ENCODE peak calls at places on chromosomes 1 and 21, in four cellular contexts. One of them, this sample, is unnamed.
A peak's percentile ranks its signal among the peaks of the same experiment; 100 is the strongest.

GRCh38 chr1:171257207-171258052 is 9.1 kb downstream of the FMO1 start:
- DNase-seq in fibroblast of lung: peak; percentile 22
- DNase-seq in esophagus muscularis mucosa: no peak
- DNase-seq in K562: no peak
- DNase-seq in this sample: no peak

GRCh38 chr1:150555198-150555970 is 6.2 kb downstream of the ADAMTSL4 start:
- DNase-seq in esophagus muscularis mucosa: no peak
- DNase-seq in fibroblast of lung: no peak
- DNase-seq in K562: no peak
- DNase-seq in this sample: no peak

GRCh38 chr1:170661646-170662411 is 2.1 kb upstream of the PRRX1 start:
- DNase-seq in K562: no peak
- DNase-seq in fibroblast of lung: peak; percentile 68
- DNase-seq in esophagus muscularis mucosa: no peak
- DNase-seq in this sample: no peak

GRCh38 chr1:177741476-177741875 is 228.4 kb downstream of the SEC16B start:
- DNase-seq in esophagus muscularis mucosa: no peak
- DNase-seq in fibroblast of lung: no peak
- DNase-seq in K562: no peak
- DNase-seq in this sample: no peak

GRCh38 chr1:83102630-83103071 is 896.3 kb downstream of the TTLL7 start:
- DNase-seq in K562: no peak
- DNase-seq in esophagus muscularis mucosa: no peak
- DNase-seq in fibroblast of lung: peak; percentile 91
- DNase-seq in this sample: no peak

GRCh38 chr21:39180429-39181019 is 2.7 kb downstream of the PSMG1 start:
- DNase-seq in esophagus muscularis mucosa: no peak
- DNase-seq in fibroblast of lung: no peak
- DNase-seq in K562: no peak
- DNase-seq in this sample: no peak

GRCh38 chr1:89724369-89725015 is 91.6 kb downstream of the LRRC8C start:
- DNase-seq in K562: no peak
- DNase-seq in fibroblast of lung: no peak
- DNase-seq in esophagus muscularis mucosa: no peak
- DNase-seq in this sample: no peak

GRCh38 chr1:25658791-25659431 is 42.3 kb downstream of the MAN1C1 start:
- DNase-seq in esophagus muscularis mucosa: no peak
- DNase-seq in K562: no peak
- DNase-seq in fibroblast of lung: no peak
- DNase-seq in this sample: no peak

GRCh38 chr1:114319480-114319879 is 165.8 kb upstream of the SYT6 start:
- DNase-seq in fibroblast of lung: peak; percentile 46
- DNase-seq in K562: no peak
- DNase-seq in esophagus muscularis mucosa: no peak
- DNase-seq in this sample: no peak

GRCh38 chr21:27108228-27108627 is 141.3 kb upstream of the ADAMTS5 start:
- DNase-seq in esophagus muscularis mucosa: no peak
- DNase-seq in fibroblast of lung: peak; percentile 36
- DNase-seq in K562: no peak
- DNase-seq in this sample: no peak

GRCh38 chr1:214574598-214575411 is 23.4 kb upstream of the PTPN14 start:
- DNase-seq in K562: no peak
- DNase-seq in fibroblast of lung: no peak
- DNase-seq in esophagus muscularis mucosa: no peak
- DNase-seq in this sample: no peak

GRCh38 chr1:114668784-114669561 is 876 bp downstream of the DENND2C start:
- DNase-seq in K562: no peak
- DNase-seq in esophagus muscularis mucosa: no peak
- DNase-seq in fibroblast of lung: peak; percentile 15
- DNase-seq in this sample: no peak

GRCh38 chr1:151681921-151682320 is 34.7 kb downstream of the CELF3 start:
- DNase-seq in K562: no peak
- DNase-seq in fibroblast of lung: no peak
- DNase-seq in esophagus muscularis mucosa: no peak
- DNase-seq in this sample: no peak

DNA sequence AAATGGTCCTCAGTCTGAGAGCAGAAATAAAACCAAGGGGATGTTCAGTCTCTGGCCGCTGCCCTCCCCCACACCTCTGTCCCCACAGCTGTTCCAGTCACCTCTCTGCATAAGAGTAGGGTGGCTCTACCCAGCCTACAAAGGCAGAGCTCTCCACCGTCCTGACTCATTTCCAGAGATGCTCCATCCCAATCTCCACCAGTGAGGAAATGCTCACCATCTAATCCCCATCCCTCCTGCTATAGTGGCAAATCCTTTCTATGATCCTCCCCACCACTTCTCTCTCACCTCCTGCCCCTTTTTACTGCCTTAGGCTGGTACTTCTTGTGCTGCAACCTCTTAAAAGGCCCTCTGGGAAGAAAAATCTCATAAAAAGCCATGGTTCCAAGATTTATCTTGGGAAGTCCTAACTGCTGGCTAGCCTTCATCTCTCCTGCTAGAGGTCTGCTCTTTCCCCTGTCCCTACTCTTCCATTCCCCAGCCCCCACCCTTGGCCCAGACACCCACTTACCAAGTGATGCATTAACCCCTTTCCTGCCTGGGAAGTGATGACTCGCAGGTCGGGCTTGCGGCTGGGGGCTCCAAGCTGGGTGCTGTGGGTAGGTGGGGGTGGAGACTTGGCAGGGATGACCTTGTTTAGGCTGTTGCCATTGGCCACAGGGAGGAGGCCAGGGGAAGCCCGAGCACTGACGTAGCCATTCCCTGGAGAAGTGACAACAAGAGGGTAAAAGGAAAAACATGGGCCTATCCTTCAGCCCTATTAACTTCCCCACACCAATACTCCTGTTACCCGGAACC is 23.9 kb downstream of the MEF2D start:
- DNase-seq in esophagus muscularis mucosa: no peak
- DNase-seq in fibroblast of lung: peak; percentile 77
- DNase-seq in K562: no peak
- DNase-seq in this sample: no peak
- H3K27ac ChIP-seq in esophagus muscularis mucosa: peak overlapping the region; percentile 91
- H3K27ac ChIP-seq in fibroblast of lung: peak overlapping the region; percentile 97
- H3K27ac ChIP-seq in K562: no peak overlapping the region
- H3K27ac ChIP-seq in this sample: peak overlapping the region; percentile 76

GRCh38 chr1:211579434-211580302 is 707 bp upstream of the SLC30A1 start:
- DNase-seq in fibroblast of lung: peak; percentile 17
- DNase-seq in K562: no peak
- DNase-seq in esophagus muscularis mucosa: peak; percentile 95
- DNase-seq in this sample: no peak

GRCh38 chr1:211578640-211579433 is at the start of gene SLC30A1:
- DNase-seq in fibroblast of lung: peak; percentile 98
- DNase-seq in K562: peak; percentile 100
- DNase-seq in esophagus muscularis mucosa: peak; percentile 100
- DNase-seq in this sample: peak; percentile 96

GRCh38 chr1:211581521-211581920 is 2.6 kb upstream of the SLC30A1 start:
- DNase-seq in esophagus muscularis mucosa: no peak
- DNase-seq in fibroblast of lung: peak; percentile 72
- DNase-seq in K562: no peak
- DNase-seq in this sample: no peak

GRCh38 chr1:211577826-211578639 is 928 bp downstream of the SLC30A1 start:
- DNase-seq in K562: peak; percentile 79
- DNase-seq in fibroblast of lung: peak; percentile 59
- DNase-seq in esophagus muscularis mucosa: peak; percentile 93
- DNase-seq in this sample: peak; percentile 44

GRCh38 chr1:211580303-211580687 is 1.3 kb upstream of the SLC30A1 start:
- DNase-seq in K562: no peak
- DNase-seq in esophagus muscularis mucosa: no peak
- DNase-seq in fibroblast of lung: no peak
- DNase-seq in this sample: no peak
- H3K27ac ChIP-seq in K562: peak overlapping the region; percentile 78
- H3K27ac ChIP-seq in esophagus muscularis mucosa: peak overlapping the region; percentile 98
- H3K27ac ChIP-seq in fibroblast of lung: no peak overlapping the region
- H3K27ac ChIP-seq in this sample: no peak overlapping the region

GRCh38 chr1:94037392-94038229 is 83.3 kb downstream of the ABCA4 start:
- DNase-seq in esophagus muscularis mucosa: no peak
- DNase-seq in K562: no peak
- DNase-seq in fibroblast of lung: no peak
- DNase-seq in this sample: no peak
- H3K27ac ChIP-seq in esophagus muscularis mucosa: peak overlapping the region; percentile 26
- H3K27ac ChIP-seq in K562: no peak overlapping the region
- H3K27ac ChIP-seq in fibroblast of lung: no peak overlapping the region
- H3K27ac ChIP-seq in this sample: no peak overlapping the region

GRCh38 chr1:228405979-228406265 is 713 bp downstream of the TRIM11 start:
- DNase-seq in K562: peak; percentile 68
- DNase-seq in esophagus muscularis mucosa: no peak
- DNase-seq in fibroblast of lung: no peak
- DNase-seq in this sample: no peak
- H3K27ac ChIP-seq in K562: peak overlapping the region; percentile 96
- H3K27ac ChIP-seq in esophagus muscularis mucosa: peak overlapping the region; percentile 88
- H3K27ac ChIP-seq in fibroblast of lung: peak overlapping the region; percentile 78
- H3K27ac ChIP-seq in this sample: peak overlapping the region; percentile 77

DNA sequence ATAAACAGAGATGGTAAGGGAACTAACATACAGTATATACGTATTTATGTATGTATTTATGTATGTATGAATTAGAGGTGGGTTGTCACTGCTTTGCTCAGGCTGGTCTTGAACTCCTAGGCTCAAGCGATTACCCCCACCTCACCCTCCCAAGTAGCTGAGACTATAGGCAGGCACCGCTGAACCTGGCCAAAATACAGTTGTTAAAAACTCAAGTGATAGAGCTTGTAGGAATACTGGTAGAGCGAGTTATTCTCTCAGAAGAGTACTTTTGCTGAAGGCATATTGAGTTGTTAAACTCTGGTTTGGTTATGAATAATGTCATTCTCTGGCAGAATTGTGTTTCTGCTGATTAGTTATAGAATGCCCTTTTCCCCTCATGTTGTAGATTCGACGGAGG is 38.9 kb downstream of the UBE4B start:
- DNase-seq in fibroblast of lung: no peak
- DNase-seq in K562: no peak
- DNase-seq in esophagus muscularis mucosa: no peak
- DNase-seq in this sample: no peak
- H3K27ac ChIP-seq in fibroblast of lung: no peak overlapping the region
- H3K27ac ChIP-seq in K562: no peak overlapping the region
- H3K27ac ChIP-seq in esophagus muscularis mucosa: no peak overlapping the region
- H3K27ac ChIP-seq in this sample: peak overlapping the region; percentile 35

GRCh38 chr1:6162341-6162740 is 17.8 kb downstream of the CHD5 start:
- DNase-seq in fibroblast of lung: no peak
- DNase-seq in K562: no peak
- DNase-seq in esophagus muscularis mucosa: no peak
- DNase-seq in this sample: no peak

GRCh38 chr1:6154525-6155319 is 25.4 kb downstream of the CHD5 start:
- DNase-seq in fibroblast of lung: no peak
- DNase-seq in K562: no peak
- DNase-seq in esophagus muscularis mucosa: no peak
- DNase-seq in this sample: no peak

GRCh38 chr1:6157132-6157527 is 23.0 kb downstream of the CHD5 start:
- DNase-seq in fibroblast of lung: no peak
- DNase-seq in esophagus muscularis mucosa: no peak
- DNase-seq in K562: no peak
- DNase-seq in this sample: no peak

GRCh38 chr1:6158181-6158580 is 21.9 kb downstream of the CHD5 start:
- DNase-seq in K562: no peak
- DNase-seq in fibroblast of lung: no peak
- DNase-seq in esophagus muscularis mucosa: no peak
- DNase-seq in this sample: no peak

GRCh38 chr1:6157528-6158174 is 22.5 kb downstream of the CHD5 start:
- DNase-seq in K562: peak; percentile 62
- DNase-seq in esophagus muscularis mucosa: no peak
- DNase-seq in fibroblast of lung: no peak
- DNase-seq in this sample: no peak
- H3K27ac ChIP-seq in K562: no peak overlapping the region
- H3K27ac ChIP-seq in esophagus muscularis mucosa: no peak overlapping the region
- H3K27ac ChIP-seq in fibroblast of lung: no peak overlapping the region
- H3K27ac ChIP-seq in this sample: no peak overlapping the region

DNA sequence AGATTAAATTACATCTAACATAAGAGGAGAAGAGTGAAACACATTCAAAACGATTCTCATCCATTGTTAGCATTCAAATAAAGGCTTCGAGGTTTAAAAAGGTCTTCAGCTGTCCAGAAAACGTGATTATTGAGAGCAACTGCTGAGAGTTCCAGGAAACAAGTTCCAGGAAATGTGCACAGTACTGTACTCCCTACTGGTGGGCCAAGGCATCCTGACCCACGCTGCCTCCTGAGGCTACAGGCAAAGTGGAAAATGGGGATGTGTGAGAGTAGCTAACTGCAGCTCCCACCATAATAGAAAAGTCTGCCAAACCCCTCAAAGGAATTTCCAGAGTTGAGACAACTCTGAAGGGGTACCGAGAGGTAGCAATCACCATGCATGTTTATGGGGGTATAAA is 2.0 kb downstream of the VAV3 start:
- DNase-seq in fibroblast of lung: no peak
- DNase-seq in K562: no peak
- DNase-seq in esophagus muscularis mucosa: no peak
- DNase-seq in this sample: no peak
- H3K27ac ChIP-seq in fibroblast of lung: no peak overlapping the region
- H3K27ac ChIP-seq in K562: no peak overlapping the region
- H3K27ac ChIP-seq in esophagus muscularis mucosa: peak overlapping the region; percentile 9
- H3K27ac ChIP-seq in this sample: no peak overlapping the region

GRCh38 chr21:34878940-34879339 is 170.2 kb downstream of the RUNX1 start:
- DNase-seq in fibroblast of lung: no peak
- DNase-seq in esophagus muscularis mucosa: no peak
- DNase-seq in K562: no peak
- DNase-seq in this sample: no peak
- H3K27ac ChIP-seq in fibroblast of lung: no peak overlapping the region
- H3K27ac ChIP-seq in esophagus muscularis mucosa: no peak overlapping the region
- H3K27ac ChIP-seq in K562: no peak overlapping the region
- H3K27ac ChIP-seq in this sample: no peak overlapping the region

GRCh38 chr1:209422281-209422680 is 161.2 kb upstream of the CAMK1G start:
- DNase-seq in K562: no peak
- DNase-seq in esophagus muscularis mucosa: no peak
- DNase-seq in fibroblast of lung: no peak
- DNase-seq in this sample: no peak
- H3K27ac ChIP-seq in K562: no peak overlapping the region
- H3K27ac ChIP-seq in esophagus muscularis mucosa: no peak overlapping the region
- H3K27ac ChIP-seq in fibroblast of lung: no peak overlapping the region
- H3K27ac ChIP-seq in this sample: no peak overlapping the region